ENCODE peak calls at places on chromosomes 7 and 10, in ten cellular contexts. J is cardiac fibroblast, Q is fibroblast of lung, S is HCT116, M is left ventricle myocardium inferior, K is A549, C is tibial nerve, X is upper lobe of right lung, O is ascending aorta, F is gastrocnemius medialis. L is an unnamed sample.

GRCh38 chr7:38673795-38674194 is 42.6 kb upstream of the AMPH start:
- DNase-seq in J (peak), Q (peak), S (no peak), M (no peak), K (peak), C (no peak), X (no peak), O (no peak), F (no peak), L (peak)

GRCh38 chr7:55046582-55047347 is 27.9 kb downstream of the EGFR start:
- DNase-seq in J (no peak), Q (no peak), S (no peak), M (no peak), K (no peak), C (no peak), X (no peak), O (no peak), F (no peak), L (no peak)

GRCh38 chr7:151880688-151881087 is 3.8 kb upstream of the PRKAG2 start:
- DNase-seq in J (no peak), Q (no peak), S (no peak), M (no peak), K (no peak), C (no peak), X (no peak), O (no peak), F (no peak), L (no peak)

GRCh38 chr7:5422324-5423271 is 1.0 kb downstream of the TNRC18 start:
- DNase-seq in J (peak), Q (peak), S (no peak), M (peak), K (no peak), C (no peak), X (peak), O (no peak), F (no peak), L (peak)

GRCh38 chr7:26200113-26200443 is 468 bp downstream of the HNRNPA2B1 start:
- DNase-seq in J (peak), Q (no peak), S (no peak), M (peak), K (peak), C (peak), X (peak), O (peak), F (peak), L (no peak)

GRCh38 chr7:107355616-107356015 is 114.2 kb upstream of the GPR22 start:
- DNase-seq in J (no peak), Q (peak), S (no peak), M (no peak), K (no peak), C (no peak), X (no peak), O (no peak), F (no peak), L (peak)

GRCh38 chr7:11170160-11170559 is 196.5 kb downstream of the PHF14 start:
- DNase-seq in J (no peak), Q (no peak), S (no peak), M (no peak), K (no peak), C (no peak), X (no peak), O (no peak), F (no peak), L (no peak)

GRCh38 chr7:119254741-119255140 is 1018.2 kb upstream of the KCND2 start:
- DNase-seq in J (no peak), Q (no peak), S (no peak), M (no peak), K (no peak), C (no peak), X (no peak), O (no peak), F (no peak), L (no peak)

GRCh38 chr10:93206652-93207051 is 133.0 kb downstream of the CYP26A1 start:
- DNase-seq in J (no peak), Q (no peak), S (no peak), M (no peak), K (peak), C (no peak), X (no peak), O (no peak), F (no peak), L (no peak)

DNA sequence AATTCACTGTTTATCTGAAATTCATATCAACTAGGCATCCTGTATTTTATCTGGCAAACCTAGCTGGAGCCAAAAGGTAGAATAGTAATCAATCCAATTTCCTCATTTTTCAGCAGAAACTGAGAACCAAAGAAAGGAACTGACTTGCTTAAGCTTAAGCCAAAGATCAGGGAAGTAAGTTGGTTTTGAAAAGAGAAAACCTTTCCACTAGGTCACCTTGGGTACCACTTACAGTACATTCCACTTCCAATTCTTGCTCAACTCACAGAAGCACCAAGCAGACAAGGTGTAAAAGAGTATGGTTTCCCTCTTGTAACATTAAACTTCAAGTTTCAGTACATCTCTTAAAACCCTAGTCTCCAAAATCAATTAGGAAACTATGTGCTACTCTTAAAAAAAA is 79.6 kb downstream of the ZFAND4 start:
- DNase-seq in J (no peak), Q (no peak), S (no peak), M (no peak), K (no peak), C (no peak), X (no peak), O (no peak), F (no peak), L (no peak)
- H3K4me3 ChIP-seq in J (no peak), Q (no peak), S (no peak), M (peak), K (no peak), C (no peak), X (peak), O (no peak), F (no peak), L (peak)

DNA sequence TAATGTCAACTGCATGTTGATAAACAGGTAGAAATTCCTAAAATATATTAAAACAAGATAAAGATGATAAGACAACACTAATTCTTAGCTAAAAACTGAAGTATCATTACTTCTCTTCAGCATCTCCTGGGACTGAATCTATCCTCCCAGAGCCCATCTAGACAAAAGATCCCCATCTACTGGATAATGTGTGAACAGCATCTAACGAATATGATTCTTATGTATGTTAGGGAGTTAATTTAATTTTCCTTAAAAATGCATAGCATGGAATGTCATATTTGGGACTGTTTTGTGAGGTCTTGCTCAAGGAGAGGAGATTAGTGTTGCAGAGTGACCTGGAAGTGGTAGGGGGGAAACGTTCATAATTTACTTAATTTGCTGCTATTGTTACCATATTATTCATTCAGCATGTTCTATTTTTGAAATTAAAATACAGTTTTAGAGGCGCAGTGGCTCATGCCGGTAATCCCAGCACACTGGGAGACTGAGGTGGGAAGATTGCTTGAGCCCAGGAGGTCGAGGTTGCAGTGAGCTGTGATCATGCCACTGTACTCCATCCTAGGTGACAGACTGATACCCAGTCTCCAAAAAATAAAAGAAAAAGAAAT is 305.1 kb upstream of the CSTF2T start:
- DNase-seq in J (peak), Q (peak), S (peak), M (no peak), K (peak), C (no peak), X (no peak), O (no peak), F (no peak), L (peak)
- TF ChIP-seq CTCF in J (peak), Q (peak), S (peak), M (peak), K (peak), C (peak), X (peak), O (peak), F (peak), L (peak)

DNA sequence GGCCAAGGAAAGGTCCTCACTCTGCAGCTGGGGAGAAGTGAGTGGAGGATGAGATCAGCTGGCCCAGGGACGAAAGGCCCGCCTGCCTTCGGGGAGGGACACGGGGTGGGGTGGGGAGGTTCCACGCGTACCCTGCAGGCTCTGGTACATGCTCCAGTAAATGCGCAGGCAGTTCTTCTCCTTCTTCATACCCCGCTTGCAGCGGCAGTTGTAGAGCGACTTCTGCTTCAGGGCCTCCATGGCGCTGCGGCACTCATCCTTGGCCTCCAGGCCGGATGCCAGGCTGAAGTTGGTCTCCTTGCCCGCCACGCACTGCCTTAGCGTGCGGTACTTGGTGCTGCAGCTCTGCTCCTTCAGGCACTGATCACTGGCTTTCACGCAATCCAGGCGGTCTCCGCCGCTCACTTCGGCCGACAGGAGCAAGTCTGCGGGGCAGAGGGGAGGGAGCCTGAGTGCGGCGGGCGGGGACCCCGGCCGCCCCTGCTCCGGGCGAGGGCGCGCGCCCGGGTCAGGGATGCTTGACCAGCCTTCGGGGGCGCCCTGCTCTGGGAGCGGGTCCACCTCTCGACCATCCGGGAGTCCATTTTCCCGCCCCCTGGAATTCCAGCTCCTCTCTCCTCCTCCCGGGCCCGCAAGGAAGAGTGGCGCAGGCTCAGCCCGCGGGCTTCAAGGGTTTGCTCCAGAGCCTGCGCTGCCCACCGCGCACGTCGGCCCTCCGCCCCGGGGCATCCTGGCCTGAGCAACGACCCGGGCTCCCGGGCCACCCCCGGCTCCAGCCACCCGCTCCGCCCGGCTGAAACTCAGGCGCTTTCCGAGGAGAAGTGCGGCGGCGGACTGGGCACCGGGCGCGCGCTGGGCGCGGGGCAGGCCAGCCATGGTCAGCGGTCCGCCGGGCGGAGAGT is 2.1 kb downstream of the GFRA1 start:
- DNase-seq in J (no peak), Q (peak), S (no peak), M (peak), K (no peak), C (no peak), X (no peak), O (no peak), F (peak), L (no peak)
- H3K4me3 ChIP-seq in J (no peak), Q (peak), S (no peak), M (peak), K (peak), C (peak), X (peak), O (peak), F (peak), L (no peak)

GRCh38 chr7:48875300-48875916 is 48.9 kb upstream of the CDC14C start:
- DNase-seq in J (no peak), Q (peak), S (no peak), M (peak), K (peak), C (peak), X (peak), O (no peak), F (no peak), L (peak)
- TF ChIP-seq CTCF in J (peak), Q (peak), S (peak), M (peak), K (peak), C (peak), X (peak), O (no peak), F (no peak), L (no peak)

GRCh38 chr10:27959093-27959715 is 39.7 kb downstream of the ODAD2 start:
- DNase-seq in J (no peak), Q (peak), S (no peak), M (no peak), K (no peak), C (no peak), X (no peak), O (no peak), F (no peak), L (no peak)
- H3K4me3 ChIP-seq in J (no peak), Q (no peak), S (no peak), M (no peak), K (no peak), C (no peak), X (no peak), O (no peak), F (no peak), L (no peak)

DNA sequence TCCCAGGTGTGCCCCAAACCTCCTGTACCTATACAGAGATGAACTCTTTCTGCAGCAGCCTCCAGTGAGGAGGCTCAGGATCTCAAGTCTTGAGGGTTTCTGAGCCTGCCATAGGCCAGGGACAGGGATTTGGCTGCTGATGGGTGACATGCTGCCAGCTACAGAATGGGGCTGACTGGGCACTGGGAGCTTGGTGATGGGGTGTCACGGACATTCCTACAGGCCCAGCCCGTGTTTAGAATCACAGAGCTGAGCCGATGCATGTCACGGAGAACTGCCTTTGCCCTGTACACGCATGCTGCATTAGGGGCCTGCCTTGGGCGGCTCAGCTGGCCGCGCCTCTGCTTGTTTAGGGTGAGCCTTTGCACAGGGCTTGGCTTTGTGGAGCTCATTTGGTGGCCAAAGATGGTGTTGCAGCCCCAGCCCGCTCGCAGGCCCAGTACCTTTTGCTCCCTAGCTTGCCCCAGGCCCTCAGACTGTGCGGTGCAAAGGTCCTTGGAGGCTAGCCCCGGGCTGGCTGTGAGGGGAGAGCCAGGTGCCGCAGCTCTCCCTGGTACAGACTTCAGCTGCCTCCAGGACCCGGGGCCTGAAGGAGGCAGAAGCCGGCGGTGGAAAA is 108.4 kb upstream of the BTBD16 start:
- DNase-seq in J (no peak), Q (peak), S (no peak), M (no peak), K (no peak), C (no peak), X (peak), O (no peak), F (no peak), L (no peak)
- TF ChIP-seq CTCF in J (no peak), Q (peak), S (no peak), M (no peak), K (no peak), C (no peak), X (no peak), O (no peak), F (no peak), L (no peak)

GRCh38 chr7:155071121-155071651 is 1.1 kb downstream of the HTR5A start:
- DNase-seq in J (no peak), Q (no peak), S (no peak), M (no peak), K (no peak), C (no peak), X (no peak), O (no peak), F (no peak), L (no peak)

GRCh38 chr7:155073922-155074321 is 3.8 kb downstream of the HTR5A start:
- DNase-seq in J (no peak), Q (no peak), S (no peak), M (no peak), K (no peak), C (no peak), X (no peak), O (no peak), F (no peak), L (no peak)

GRCh38 chr7:155071916-155072315 is 1.8 kb downstream of the HTR5A start:
- DNase-seq in J (no peak), Q (no peak), S (no peak), M (no peak), K (no peak), C (no peak), X (no peak), O (no peak), F (no peak), L (no peak)

GRCh38 chr7:155066417-155066950 is 3.6 kb upstream of the HTR5A start:
- DNase-seq in J (peak), Q (peak), S (no peak), M (no peak), K (no peak), C (no peak), X (no peak), O (no peak), F (peak), L (peak)

GRCh38 chr7:155069992-155070827 is at the start of gene HTR5A:
- DNase-seq in J (peak), Q (peak), S (peak), M (peak), K (peak), C (peak), X (peak), O (peak), F (peak), L (peak)
- H3K4me3 ChIP-seq in J (no peak), Q (no peak), S (no peak), M (no peak), K (no peak), C (no peak), X (no peak), O (no peak), F (no peak), L (peak)

DNA sequence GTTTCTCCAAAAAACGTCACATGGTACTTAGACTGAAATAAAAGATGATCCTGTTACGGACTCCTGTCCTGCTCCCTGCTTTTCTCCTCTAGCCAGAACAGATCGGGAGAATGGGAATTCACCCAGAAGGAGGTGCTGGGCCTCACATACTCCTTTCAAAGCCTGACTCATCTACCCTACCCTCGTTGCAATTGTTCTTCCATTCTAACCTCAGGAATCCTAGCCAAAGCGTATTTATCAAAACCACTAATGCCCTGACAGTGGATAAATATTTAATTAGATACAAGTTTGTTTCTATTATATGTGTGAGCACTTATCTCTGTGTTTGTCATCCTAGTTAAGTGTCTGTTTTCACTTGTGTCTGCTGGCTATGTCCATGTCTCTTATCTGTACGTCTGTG is 21.7 kb downstream of the ZCWPW1 start:
- DNase-seq in J (peak), Q (peak), S (no peak), M (no peak), K (no peak), C (no peak), X (no peak), O (no peak), F (no peak), L (peak)
- TF ChIP-seq CTCF in J (no peak), Q (no peak), S (no peak), M (no peak), K (no peak), C (no peak), X (no peak), O (no peak), F (no peak), L (peak)

GRCh38 chr10:21293518-21294356 is 231.7 kb downstream of the SKIDA1 start:
- DNase-seq in J (peak), Q (peak), S (no peak), M (no peak), K (peak), C (no peak), X (no peak), O (no peak), F (no peak), L (peak)
- H3K4me3 ChIP-seq in J (no peak), Q (peak), S (peak), M (peak), K (peak), C (no peak), X (no peak), O (no peak), F (no peak), L (no peak)

L was measured in fibroblast of the aortic adventitia.